ENCODE peak calls at places on chromosomes 6 and 20, in seven cellular contexts. One of them, this sample, is unnamed. For H3K36me3, the result is how much of the 10 kb centered on the place peaks cover.

GRCh38 chr6:169854083-169854725 is 102.8 kb downstream of the ERMARD start:
- DNase-seq in K562: no peak
- DNase-seq in small intestine: no peak
- DNase-seq in fibroblast of lung: no peak
- DNase-seq in heart left ventricle: no peak
- DNase-seq in CD4-positive, CD25-positive, alpha-beta regulatory T cell: no peak
- DNase-seq in CD8-positive, alpha-beta T cell: no peak
- DNase-seq in this sample: no peak

GRCh38 chr20:59151820-59152219 is 11.8 kb upstream of the ZNF831 start:
- DNase-seq in CD8-positive, alpha-beta T cell: no peak
- DNase-seq in heart left ventricle: no peak
- DNase-seq in small intestine: no peak
- DNase-seq in CD4-positive, CD25-positive, alpha-beta regulatory T cell: peak
- DNase-seq in K562: no peak
- DNase-seq in fibroblast of lung: no peak
- DNase-seq in this sample: no peak

GRCh38 chr6:152566040-152566875 is 70.9 kb downstream of the SYNE1 start:
- DNase-seq in CD8-positive, alpha-beta T cell: no peak
- DNase-seq in heart left ventricle: no peak
- DNase-seq in fibroblast of lung: no peak
- DNase-seq in small intestine: no peak
- DNase-seq in K562: no peak
- DNase-seq in CD4-positive, CD25-positive, alpha-beta regulatory T cell: no peak
- DNase-seq in this sample: peak

GRCh38 chr20:54577637-54578036 is 102.2 kb downstream of the DOK5 start:
- DNase-seq in fibroblast of lung: no peak
- DNase-seq in K562: no peak
- DNase-seq in small intestine: no peak
- DNase-seq in CD4-positive, CD25-positive, alpha-beta regulatory T cell: no peak
- DNase-seq in heart left ventricle: no peak
- DNase-seq in CD8-positive, alpha-beta T cell: no peak
- DNase-seq in this sample: no peak

GRCh38 chr6:13762648-13763441 is 51.2 kb upstream of the RANBP9 start:
- DNase-seq in CD4-positive, CD25-positive, alpha-beta regulatory T cell: no peak
- DNase-seq in fibroblast of lung: peak
- DNase-seq in heart left ventricle: no peak
- DNase-seq in K562: no peak
- DNase-seq in small intestine: peak
- DNase-seq in CD8-positive, alpha-beta T cell: no peak
- DNase-seq in this sample: no peak

GRCh38 chr20:38723982-38724602 is at the start of gene SLC32A1:
- DNase-seq in small intestine: no peak
- DNase-seq in heart left ventricle: no peak
- DNase-seq in CD8-positive, alpha-beta T cell: no peak
- DNase-seq in fibroblast of lung: no peak
- DNase-seq in CD4-positive, CD25-positive, alpha-beta regulatory T cell: no peak
- DNase-seq in K562: no peak
- DNase-seq in this sample: no peak

GRCh38 chr6:26064619-26065257 is 22.5 kb upstream of the HFE start:
- DNase-seq in CD8-positive, alpha-beta T cell: peak
- DNase-seq in fibroblast of lung: peak
- DNase-seq in heart left ventricle: no peak
- DNase-seq in small intestine: peak
- DNase-seq in K562: peak
- DNase-seq in CD4-positive, CD25-positive, alpha-beta regulatory T cell: peak
- DNase-seq in this sample: peak

GRCh38 chr6:31952140-31952805 is 6.4 kb downstream of the CFB start:
- DNase-seq in small intestine: peak
- DNase-seq in CD4-positive, CD25-positive, alpha-beta regulatory T cell: no peak
- DNase-seq in K562: peak
- DNase-seq in fibroblast of lung: peak
- DNase-seq in CD8-positive, alpha-beta T cell: peak
- DNase-seq in heart left ventricle: peak
- DNase-seq in this sample: peak

GRCh38 chr20:11296951-11297350 is 620.7 kb upstream of the BTBD3 start:
- DNase-seq in fibroblast of lung: no peak
- DNase-seq in CD8-positive, alpha-beta T cell: no peak
- DNase-seq in CD4-positive, CD25-positive, alpha-beta regulatory T cell: no peak
- DNase-seq in small intestine: no peak
- DNase-seq in K562: no peak
- DNase-seq in heart left ventricle: no peak
- DNase-seq in this sample: no peak

GRCh38 chr6:106748547-106749207 is 119.3 kb downstream of the QRSL1 start:
- DNase-seq in heart left ventricle: no peak
- DNase-seq in small intestine: no peak
- DNase-seq in fibroblast of lung: no peak
- DNase-seq in CD8-positive, alpha-beta T cell: no peak
- DNase-seq in CD4-positive, CD25-positive, alpha-beta regulatory T cell: no peak
- DNase-seq in K562: no peak
- DNase-seq in this sample: no peak

GRCh38 chr6:69958978-69959377 is 92.6 kb downstream of the COL19A1 start:
- DNase-seq in K562: no peak
- DNase-seq in CD4-positive, CD25-positive, alpha-beta regulatory T cell: no peak
- DNase-seq in heart left ventricle: no peak
- DNase-seq in CD8-positive, alpha-beta T cell: no peak
- DNase-seq in small intestine: no peak
- DNase-seq in fibroblast of lung: no peak
- DNase-seq in this sample: no peak

GRCh38 chr20:4950841-4951240 is 50.5 kb downstream of the SLC23A2 start:
- DNase-seq in CD8-positive, alpha-beta T cell: no peak
- DNase-seq in fibroblast of lung: no peak
- DNase-seq in K562: no peak
- DNase-seq in heart left ventricle: no peak
- DNase-seq in small intestine: no peak
- DNase-seq in CD4-positive, CD25-positive, alpha-beta regulatory T cell: no peak
- DNase-seq in this sample: no peak

GRCh38 chr20:51019598-51020592 is 3.0 kb downstream of the KCNG1 start:
- DNase-seq in small intestine: no peak
- DNase-seq in CD4-positive, CD25-positive, alpha-beta regulatory T cell: no peak
- DNase-seq in fibroblast of lung: no peak
- DNase-seq in CD8-positive, alpha-beta T cell: no peak
- DNase-seq in heart left ventricle: no peak
- DNase-seq in K562: no peak
- DNase-seq in this sample: no peak

GRCh38 chr20:13638496-13639477 is at the start of gene TASP1:
- DNase-seq in fibroblast of lung: peak
- DNase-seq in CD8-positive, alpha-beta T cell: peak
- DNase-seq in heart left ventricle: peak
- DNase-seq in CD4-positive, CD25-positive, alpha-beta regulatory T cell: peak
- DNase-seq in small intestine: peak
- DNase-seq in K562: peak
- DNase-seq in this sample: peak

GRCh38 chr6:61538765-61539164 is 747.3 kb downstream of the KHDRBS2 start:
- DNase-seq in small intestine: no peak
- DNase-seq in CD8-positive, alpha-beta T cell: no peak
- DNase-seq in K562: no peak
- DNase-seq in heart left ventricle: no peak
- DNase-seq in fibroblast of lung: no peak
- DNase-seq in CD4-positive, CD25-positive, alpha-beta regulatory T cell: no peak
- DNase-seq in this sample: no peak

GRCh38 chr6:31122803-31123706 is 2.8 kb upstream of the CDSN start:
- DNase-seq in heart left ventricle: peak
- DNase-seq in small intestine: peak
- DNase-seq in CD4-positive, CD25-positive, alpha-beta regulatory T cell: no peak
- DNase-seq in fibroblast of lung: peak
- DNase-seq in CD8-positive, alpha-beta T cell: no peak
- DNase-seq in K562: peak
- DNase-seq in this sample: peak

GRCh38 chr6:139580592-139581484 is 206.4 kb upstream of the CITED2 start:
- DNase-seq in small intestine: no peak
- DNase-seq in heart left ventricle: no peak
- DNase-seq in fibroblast of lung: no peak
- DNase-seq in CD4-positive, CD25-positive, alpha-beta regulatory T cell: no peak
- DNase-seq in CD8-positive, alpha-beta T cell: no peak
- DNase-seq in K562: no peak
- DNase-seq in this sample: no peak

GRCh38 chr6:39118921-39119320 is 3.9 kb upstream of the SAYSD1 start:
- DNase-seq in small intestine: no peak
- DNase-seq in CD4-positive, CD25-positive, alpha-beta regulatory T cell: no peak
- DNase-seq in CD8-positive, alpha-beta T cell: no peak
- DNase-seq in K562: no peak
- DNase-seq in heart left ventricle: no peak
- DNase-seq in fibroblast of lung: no peak
- DNase-seq in this sample: no peak

GRCh38 chr20:62276448-62276847 is 26.3 kb upstream of the ADRM1 start:
- DNase-seq in K562: no peak
- DNase-seq in fibroblast of lung: no peak
- DNase-seq in small intestine: no peak
- DNase-seq in CD8-positive, alpha-beta T cell: no peak
- DNase-seq in CD4-positive, CD25-positive, alpha-beta regulatory T cell: no peak
- DNase-seq in heart left ventricle: peak
- DNase-seq in this sample: peak

GRCh38 chr20:62275263-62275619 is 27.6 kb upstream of the ADRM1 start:
- DNase-seq in heart left ventricle: no peak
- DNase-seq in small intestine: no peak
- DNase-seq in K562: no peak
- DNase-seq in CD4-positive, CD25-positive, alpha-beta regulatory T cell: no peak
- DNase-seq in CD8-positive, alpha-beta T cell: no peak
- DNase-seq in fibroblast of lung: no peak
- DNase-seq in this sample: no peak

GRCh38 chr20:62274332-62275262 is 28.2 kb upstream of the ADRM1 start:
- DNase-seq in K562: peak
- DNase-seq in small intestine: no peak
- DNase-seq in heart left ventricle: no peak
- DNase-seq in CD4-positive, CD25-positive, alpha-beta regulatory T cell: no peak
- DNase-seq in fibroblast of lung: peak
- DNase-seq in CD8-positive, alpha-beta T cell: no peak
- DNase-seq in this sample: no peak

GRCh38 chr20:62280303-62280702 is 22.5 kb upstream of the ADRM1 start:
- DNase-seq in CD4-positive, CD25-positive, alpha-beta regulatory T cell: no peak
- DNase-seq in fibroblast of lung: no peak
- DNase-seq in heart left ventricle: no peak
- DNase-seq in K562: no peak
- DNase-seq in small intestine: no peak
- DNase-seq in CD8-positive, alpha-beta T cell: no peak
- DNase-seq in this sample: no peak

GRCh38 chr20:62277253-62277652 is 25.5 kb upstream of the ADRM1 start:
- DNase-seq in K562: no peak
- DNase-seq in small intestine: no peak
- DNase-seq in fibroblast of lung: no peak
- DNase-seq in CD4-positive, CD25-positive, alpha-beta regulatory T cell: no peak
- DNase-seq in CD8-positive, alpha-beta T cell: no peak
- DNase-seq in heart left ventricle: no peak
- DNase-seq in this sample: no peak
- H3K36me3 ChIP-seq in K562: under half
- H3K36me3 ChIP-seq in small intestine: under half
- H3K36me3 ChIP-seq in fibroblast of lung: under half
- H3K36me3 ChIP-seq in CD4-positive, CD25-positive, alpha-beta regulatory T cell: half or more
- H3K36me3 ChIP-seq in CD8-positive, alpha-beta T cell: half or more
- H3K36me3 ChIP-seq in heart left ventricle: under half
- H3K36me3 ChIP-seq in this sample: under half

GRCh38 chr6:111265842-111266241 is 178.5 kb downstream of the SLC16A10 start:
- DNase-seq in heart left ventricle: no peak
- DNase-seq in CD8-positive, alpha-beta T cell: no peak
- DNase-seq in fibroblast of lung: peak
- DNase-seq in CD4-positive, CD25-positive, alpha-beta regulatory T cell: no peak
- DNase-seq in small intestine: no peak
- DNase-seq in K562: peak
- DNase-seq in this sample: no peak

GRCh38 chr6:111270121-111270520 is 182.8 kb downstream of the SLC16A10 start:
- DNase-seq in small intestine: no peak
- DNase-seq in CD4-positive, CD25-positive, alpha-beta regulatory T cell: no peak
- DNase-seq in fibroblast of lung: no peak
- DNase-seq in heart left ventricle: no peak
- DNase-seq in K562: no peak
- DNase-seq in CD8-positive, alpha-beta T cell: no peak
- DNase-seq in this sample: no peak

GRCh38 chr6:111269401-111269970 is 182.2 kb downstream of the SLC16A10 start:
- DNase-seq in small intestine: no peak
- DNase-seq in heart left ventricle: no peak
- DNase-seq in CD4-positive, CD25-positive, alpha-beta regulatory T cell: no peak
- DNase-seq in fibroblast of lung: peak
- DNase-seq in K562: no peak
- DNase-seq in CD8-positive, alpha-beta T cell: no peak
- DNase-seq in this sample: no peak

GRCh38 chr6:111263837-111264236 is 176.5 kb downstream of the SLC16A10 start:
- DNase-seq in CD4-positive, CD25-positive, alpha-beta regulatory T cell: no peak
- DNase-seq in K562: peak
- DNase-seq in heart left ventricle: no peak
- DNase-seq in small intestine: no peak
- DNase-seq in CD8-positive, alpha-beta T cell: no peak
- DNase-seq in fibroblast of lung: peak
- DNase-seq in this sample: no peak

GRCh38 chr6:111267764-111268333 is 180.5 kb downstream of the SLC16A10 start:
- DNase-seq in small intestine: no peak
- DNase-seq in CD4-positive, CD25-positive, alpha-beta regulatory T cell: no peak
- DNase-seq in K562: no peak
- DNase-seq in CD8-positive, alpha-beta T cell: no peak
- DNase-seq in heart left ventricle: no peak
- DNase-seq in fibroblast of lung: no peak
- DNase-seq in this sample: no peak
- H3K36me3 ChIP-seq in small intestine: under half
- H3K36me3 ChIP-seq in CD4-positive, CD25-positive, alpha-beta regulatory T cell: under half
- H3K36me3 ChIP-seq in K562: under half
- H3K36me3 ChIP-seq in CD8-positive, alpha-beta T cell: under half
- H3K36me3 ChIP-seq in heart left ventricle: under half
- H3K36me3 ChIP-seq in fibroblast of lung: under half
- H3K36me3 ChIP-seq in this sample: under half

DNA sequence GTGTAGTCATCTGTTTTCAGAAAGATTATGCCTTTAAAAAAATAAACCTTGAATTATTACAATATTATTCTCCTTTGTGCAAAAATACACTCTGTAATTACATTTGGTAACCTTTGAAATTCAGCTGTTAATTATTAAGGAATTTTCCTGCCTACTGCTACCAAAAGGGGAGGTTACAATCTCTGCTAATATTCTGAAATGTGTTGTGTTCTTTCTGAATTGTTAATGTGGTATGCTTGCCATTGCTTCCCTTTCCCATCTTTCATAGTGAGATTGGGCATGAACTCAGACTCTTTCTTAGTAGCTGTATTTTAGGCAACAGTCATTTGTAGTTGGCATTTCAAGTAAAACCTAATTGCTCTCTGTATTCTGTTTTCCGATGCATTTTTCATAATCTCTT is 73.0 kb downstream of the PHF3 start:
- DNase-seq in CD8-positive, alpha-beta T cell: no peak
- DNase-seq in CD4-positive, CD25-positive, alpha-beta regulatory T cell: no peak
- DNase-seq in small intestine: peak
- DNase-seq in heart left ventricle: no peak
- DNase-seq in fibroblast of lung: no peak
- DNase-seq in K562: no peak
- DNase-seq in this sample: no peak
- H3K36me3 ChIP-seq in CD8-positive, alpha-beta T cell: half or more
- H3K36me3 ChIP-seq in CD4-positive, CD25-positive, alpha-beta regulatory T cell: half or more
- H3K36me3 ChIP-seq in small intestine: under half
- H3K36me3 ChIP-seq in heart left ventricle: under half
- H3K36me3 ChIP-seq in fibroblast of lung: under half
- H3K36me3 ChIP-seq in K562: half or more
- H3K36me3 ChIP-seq in this sample: under half

DNA sequence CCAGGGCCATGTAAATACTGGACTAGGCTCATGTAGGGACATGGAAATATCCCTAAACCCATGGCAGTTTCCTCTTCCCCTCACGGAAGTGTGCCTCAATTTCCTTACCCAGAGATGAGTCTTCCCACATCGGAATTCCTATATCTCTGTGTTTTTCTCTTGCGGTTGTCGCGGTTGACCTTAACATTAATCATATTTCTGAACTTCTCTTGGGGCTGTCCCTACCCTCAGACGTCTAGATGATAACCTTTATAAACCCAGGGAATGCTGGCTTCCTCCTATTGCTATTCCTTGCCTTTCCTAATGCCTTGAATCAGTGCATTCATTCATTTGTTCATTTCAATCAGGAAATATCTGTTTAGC is 160.1 kb downstream of the SASH1 start:
- DNase-seq in fibroblast of lung: no peak
- DNase-seq in heart left ventricle: no peak
- DNase-seq in CD4-positive, CD25-positive, alpha-beta regulatory T cell: no peak
- DNase-seq in small intestine: no peak
- DNase-seq in CD8-positive, alpha-beta T cell: no peak
- DNase-seq in K562: no peak
- DNase-seq in this sample: no peak
- H3K36me3 ChIP-seq in fibroblast of lung: under half
- H3K36me3 ChIP-seq in heart left ventricle: under half
- H3K36me3 ChIP-seq in CD4-positive, CD25-positive, alpha-beta regulatory T cell: under half
- H3K36me3 ChIP-seq in small intestine: under half
- H3K36me3 ChIP-seq in CD8-positive, alpha-beta T cell: under half
- H3K36me3 ChIP-seq in K562: under half
- H3K36me3 ChIP-seq in this sample: under half

This sample was measured in SJCRH30.